ENCODE peak calls at places on chromosomes 4 and X, in nine cellular contexts. J, C, H, I, R, K, A, Q and X are unnamed samples.

GRCh38 chr4:57074753-57075152 is 35.4 kb downstream of the IGFBP7 start:
- DNase-seq in J (no peak), I (no peak), A (no peak), Q (no peak), C (no peak), K (no peak), R (no peak), H (no peak), X (no peak)

GRCh38 chr4:152255437-152255836 is 280.5 kb downstream of the FBXW7 start:
- DNase-seq in I (no peak), H (peak), C (peak), K (no peak), J (no peak), R (no peak), Q (peak), A (no peak), X (no peak)

GRCh38 chrX:155768036-155768769 is 112.9 kb upstream of the VAMP7 start:
- DNase-seq in J (no peak), H (peak), R (peak), A (no peak), I (peak), C (no peak), K (no peak), Q (no peak), X (no peak)

GRCh38 chrX:63656871-63657580 is 128.0 kb downstream of the ARHGEF9 start:
- DNase-seq in I (no peak), K (no peak), A (no peak), C (no peak), J (no peak), Q (no peak), H (no peak), R (no peak), X (no peak)

GRCh38 chr4:133147922-133148689 is 988 bp upstream of the PCDH10 start:
- DNase-seq in I (peak), Q (no peak), A (no peak), C (no peak), H (no peak), K (no peak), J (no peak), R (peak), X (no peak)

GRCh38 chr4:170750519-170750918 is 660.8 kb upstream of the AADAT start:
- DNase-seq in A (no peak), H (no peak), K (no peak), J (no peak), C (no peak), I (no peak), Q (no peak), R (no peak), X (no peak)

GRCh38 chr4:94533405-94534223 is 81.9 kb downstream of the PDLIM5 start:
- DNase-seq in I (no peak), A (no peak), K (no peak), Q (no peak), C (no peak), H (no peak), R (no peak), J (no peak), X (no peak)

GRCh38 chrX:24054182-24055042 is at the start of gene EIF2S3:
- DNase-seq in K (peak), J (peak), H (peak), I (peak), R (peak), C (peak), Q (peak), A (peak), X (peak)

GRCh38 chr4:165364452-165365080 is 14.2 kb upstream of the CPE start:
- DNase-seq in R (no peak), A (no peak), Q (no peak), K (no peak), C (no peak), I (no peak), J (no peak), H (no peak), X (no peak)

GRCh38 chr4:111228874-111229273 is 606.0 kb upstream of the PITX2 start:
- DNase-seq in K (no peak), A (no peak), I (no peak), H (no peak), R (no peak), J (no peak), C (no peak), Q (no peak), X (no peak)

GRCh38 chr4:55216871-55217635 is 91.7 kb upstream of the KDR start:
- DNase-seq in A (no peak), I (no peak), J (no peak), H (no peak), K (no peak), R (no peak), C (no peak), Q (no peak), X (no peak)

GRCh38 chr4:143352052-143352451 is 15.4 kb downstream of the GAB1 start:
- DNase-seq in Q (no peak), R (no peak), J (no peak), A (no peak), H (no peak), C (no peak), I (no peak), K (no peak), X (no peak)

GRCh38 chr4:88697588-88698329 is at the start of gene NAP1L5:
- DNase-seq in J (peak), Q (peak), C (peak), A (no peak), R (peak), I (peak), K (peak), H (peak), X (peak)

GRCh38 chrX:153687121-153688039 is at the start of gene SLC6A8:
- DNase-seq in C (peak), H (peak), Q (peak), I (peak), A (no peak), R (peak), K (peak), J (peak), X (peak)

GRCh38 chr4:131764730-131765129 is 1384.4 kb upstream of the PCDH10 start:
- DNase-seq in R (peak), K (no peak), C (no peak), J (no peak), H (no peak), Q (no peak), A (no peak), I (peak), X (no peak)

GRCh38 chr4:182404371-182404770 is 161.2 kb downstream of the TENM3 start:
- DNase-seq in I (no peak), C (no peak), J (peak), Q (no peak), R (no peak), A (no peak), H (no peak), K (no peak), X (no peak)

GRCh38 chr4:150664935-150665334 is 83.0 kb downstream of the MAB21L2 start:
- DNase-seq in R (no peak), J (no peak), Q (no peak), I (no peak), C (peak), H (no peak), K (no peak), A (no peak), X (no peak)

GRCh38 chr4:74479009-74479408 is 34.1 kb downstream of the AREG start:
- DNase-seq in I (no peak), Q (no peak), R (no peak), J (no peak), A (no peak), C (no peak), K (no peak), H (no peak), X (no peak)

GRCh38 chrX:78754917-78755316 is 7.4 kb downstream of the LPAR4 start:
- DNase-seq in Q (no peak), R (no peak), H (no peak), I (no peak), K (no peak), A (no peak), J (no peak), C (no peak), X (no peak)

GRCh38 chr4:3290476-3290875 is 2.3 kb upstream of the RGS12 start:
- DNase-seq in H (peak), I (no peak), Q (no peak), K (peak), A (no peak), J (no peak), C (no peak), R (no peak), X (no peak)

GRCh38 chr4:32169841-32170240 is 1449.7 kb downstream of the PCDH7 start:
- DNase-seq in R (no peak), J (no peak), C (no peak), A (no peak), I (no peak), K (no peak), H (no peak), Q (no peak), X (no peak)

GRCh38 chr4:53786632-53787031 is 195.3 kb upstream of the LNX1 start:
- DNase-seq in K (no peak), C (no peak), R (no peak), Q (no peak), A (no peak), H (no peak), I (no peak), J (peak), X (no peak)

GRCh38 chr4:21554510-21554909 is 394.1 kb downstream of the KCNIP4 start:
- DNase-seq in R (no peak), C (no peak), Q (no peak), H (no peak), I (no peak), J (no peak), A (no peak), K (no peak), X (no peak)

GRCh38 chrX:40877869-40878268 is 142.5 kb upstream of the MED14 start:
- DNase-seq in R (no peak), A (no peak), Q (no peak), I (no peak), K (no peak), J (peak), C (peak), H (no peak), X (no peak)

GRCh38 chr4:89486042-89486441 is 178.4 kb upstream of the GPRIN3 start:
- DNase-seq in H (no peak), K (no peak), A (no peak), R (no peak), I (no peak), Q (no peak), J (no peak), C (no peak), X (no peak)

GRCh38 chrX:118631586-118631985 is 95.8 kb upstream of the IL13RA1 start:
- DNase-seq in R (no peak), C (no peak), I (no peak), H (no peak), A (no peak), J (no peak), K (no peak), Q (no peak), X (no peak)

GRCh38 chr4:40629401-40630334 is at the start of gene RBM47:
- DNase-seq in A (no peak), I (peak), R (peak), H (no peak), K (peak), C (peak), Q (peak), J (peak), X (peak)

GRCh38 chr4:169716677-169717076 is 41.1 kb downstream of the HPF1 start:
- DNase-seq in R (no peak), A (no peak), J (no peak), H (no peak), Q (no peak), I (no peak), C (no peak), K (no peak), X (no peak)

GRCh38 chr4:61514991-61515390 is 314.9 kb downstream of the ADGRL3 start:
- DNase-seq in I (no peak), R (no peak), Q (no peak), K (no peak), J (no peak), C (no peak), H (no peak), A (no peak), X (no peak)

GRCh38 chrX:123331859-123332258 is 147.8 kb downstream of the GRIA3 start:
- DNase-seq in I (no peak), J (no peak), C (no peak), H (no peak), K (no peak), R (no peak), A (no peak), Q (no peak), X (no peak)

GRCh38 chrX:9745417-9746115 is 20.1 kb downstream of the GPR143 start:
- DNase-seq in J (no peak), H (no peak), A (no peak), R (no peak), K (no peak), Q (no peak), C (no peak), I (no peak), X (no peak)

GRCh38 chr4:158710814-158711213 is 12.4 kb downstream of the PPID start:
- DNase-seq in R (no peak), Q (no peak), H (no peak), C (no peak), K (no peak), I (no peak), J (no peak), A (no peak), X (no peak)

GRCh38 chrX:142251202-142251601 is 46.1 kb upstream of the MAGEC2 start:
- DNase-seq in J (no peak), K (no peak), A (no peak), Q (no peak), C (no peak), R (no peak), I (no peak), H (no peak), X (no peak)

GRCh38 chr4:4284827-4285618 is 4.9 kb downstream of the LYAR start:
- DNase-seq in K (no peak), C (no peak), R (no peak), J (no peak), H (peak), A (no peak), Q (peak), I (no peak), X (no peak)

DNA sequence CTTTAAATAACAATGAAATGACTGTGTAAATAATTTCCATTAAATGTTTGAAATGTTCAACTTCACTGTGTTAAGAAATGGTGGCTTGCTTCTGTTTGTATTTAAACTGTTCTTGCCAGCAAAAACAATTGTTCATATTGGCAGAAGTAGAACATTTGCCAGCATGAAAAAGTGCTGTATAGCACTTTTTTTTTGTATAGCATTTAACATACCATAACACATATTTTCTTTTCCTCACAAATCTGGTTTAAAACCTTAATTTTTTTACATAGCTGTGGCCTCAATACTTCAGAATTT is 94.1 kb downstream of the COX18 start:
- DNase-seq in Q (no peak), A (no peak), H (no peak), J (no peak), R (no peak), K (no peak), C (no peak), I (no peak), X (no peak)
- H3K27ac ChIP-seq in Q (no peak), A (no peak), H (no peak), J (no peak), R (no peak), K (no peak), C (no peak), I (no peak), X (no peak)

GRCh38 chr4:184728858-184729257 is 5.0 kb downstream of the CENPU start:
- DNase-seq in R (no peak), J (no peak), C (no peak), A (no peak), H (no peak), Q (no peak), I (no peak), K (no peak), X (no peak)

GRCh38 chr4:184732126-184732525 is 1.8 kb downstream of the CENPU start:
- DNase-seq in J (no peak), I (no peak), A (no peak), K (no peak), R (no peak), C (no peak), Q (no peak), H (no peak), X (no peak)

GRCh38 chr4:184734758-184735157 is 862 bp upstream of the CENPU start:
- DNase-seq in Q (no peak), J (no peak), K (no peak), A (no peak), I (no peak), R (no peak), H (no peak), C (no peak), X (no peak)

GRCh38 chr4:184731056-184731455 is 2.8 kb downstream of the CENPU start:
- DNase-seq in K (no peak), C (no peak), J (no peak), Q (no peak), A (no peak), I (no peak), R (no peak), H (no peak), X (no peak)

GRCh38 chr4:184733654-184734524 is at the start of gene CENPU:
- DNase-seq in K (peak), C (peak), R (peak), Q (peak), J (peak), I (peak), H (peak), A (peak), X (peak)
- TF ChIP-seq POLR2A in K (peak), C (no peak), R (peak), Q (peak), J (peak), I (no peak), H (peak), A (peak), X (peak)

GRCh38 chr4:140149851-140150635 is 3.9 kb downstream of the MAML3 start:
- DNase-seq in K (peak), I (peak), R (peak), Q (peak), C (peak), A (no peak), H (peak), J (peak), X (peak)
- H3K27ac ChIP-seq in K (peak), I (peak), R (peak), Q (peak), C (peak), A (peak), H (peak), J (peak), X (peak)

DNA sequence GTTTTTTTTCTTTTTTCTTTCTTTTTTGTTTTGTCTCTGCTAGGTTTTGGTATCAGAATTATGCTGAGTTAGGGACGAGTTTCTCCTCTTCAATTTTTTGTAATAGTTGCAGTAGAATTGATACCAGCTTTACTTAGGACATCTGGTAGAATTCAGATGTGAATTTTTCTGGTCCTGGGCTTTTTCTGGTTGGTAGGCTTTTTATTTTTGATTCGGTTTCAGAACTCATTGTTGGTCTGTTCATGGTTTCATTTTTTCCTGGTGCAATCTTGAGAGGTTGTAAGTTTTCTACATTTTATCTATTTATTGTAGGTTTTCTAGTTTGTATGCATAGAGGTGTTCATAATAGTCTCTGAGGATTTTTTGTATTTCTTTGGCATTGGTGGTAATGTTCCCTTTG is 498.1 kb upstream of the CPEB2 start:
- DNase-seq in A (no peak), H (no peak), Q (no peak), I (no peak), R (no peak), C (no peak), K (no peak), J (no peak), X (no peak)
- TF ChIP-seq POLR2A in A (no peak), H (no peak), Q (no peak), I (no peak), R (no peak), C (no peak), K (no peak), J (no peak), X (no peak)

DNA sequence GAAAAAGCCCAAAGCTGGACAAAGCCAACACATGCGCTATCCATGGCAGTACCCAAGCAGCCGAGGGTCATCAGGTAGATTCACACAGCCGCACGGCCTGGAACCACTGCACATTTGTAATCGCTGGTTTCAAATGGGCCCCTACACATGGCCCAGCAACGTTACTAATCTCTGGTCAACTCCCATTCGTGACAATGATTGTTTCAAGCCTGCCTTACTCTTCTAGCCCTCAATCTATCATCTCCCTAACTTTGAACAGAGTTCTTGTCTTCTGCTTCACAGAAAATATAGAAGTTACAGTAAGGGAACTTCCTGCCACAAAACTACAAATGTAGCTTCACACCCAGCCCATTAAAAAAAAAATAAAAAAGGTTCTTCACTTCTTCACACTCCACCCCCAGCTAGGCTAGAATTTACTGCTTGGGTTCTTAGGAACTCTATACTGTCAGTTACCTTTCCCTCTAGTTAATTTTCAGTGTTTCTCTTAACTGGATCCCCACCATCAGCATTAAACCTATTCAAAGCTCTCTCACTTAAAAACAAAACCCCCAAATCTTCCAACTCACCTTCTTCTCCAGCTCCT is 24.2 kb downstream of the CASP3 start:
- DNase-seq in J (no peak), K (no peak), I (no peak), Q (no peak), R (no peak), C (no peak), A (no peak), H (no peak), X (no peak)
- H3K27ac ChIP-seq in J (no peak), K (no peak), I (no peak), Q (no peak), R (no peak), C (no peak), A (no peak), H (no peak), X (no peak)

GRCh38 chr4:70687821-70688794 is at the start of gene UTP3:
- DNase-seq in K (peak), H (peak), C (peak), J (peak), I (peak), R (peak), A (peak), Q (peak), X (peak)
- TF ChIP-seq POLR2A in K (no peak), H (peak), C (peak), J (peak), I (no peak), R (no peak), A (no peak), Q (peak), X (peak)

GRCh38 chrX:30888526-30889146 is 418 bp downstream of the TAB3 start:
- DNase-seq in K (no peak), C (no peak), Q (no peak), A (no peak), J (no peak), H (no peak), R (no peak), I (no peak), X (no peak)
- H3K27ac ChIP-seq in K (peak), C (peak), Q (peak), A (peak), J (peak), H (peak), R (peak), I (peak), X (peak)

GRCh38 chr4:109735566-109736454 is 5.9 kb upstream of the PLA2G12A start:
- DNase-seq in K (no peak), H (no peak), C (no peak), R (no peak), J (peak), I (no peak), Q (no peak), A (no peak), X (no peak)
- TF ChIP-seq POLR2A in K (no peak), H (no peak), C (no peak), R (no peak), J (no peak), I (no peak), Q (no peak), A (no peak), X (no peak)